ENCODE peak calls at places on chromosomes 13 and 19, in four cellular contexts. One of them, this sample, is unnamed. For H3K9me3, the result is how much of the 10 kb centered on the place peaks cover.

GRCh38 chr13:81916471-81916870 is 1575.5 kb upstream of the SPRY2 start:
- DNase-seq in H9: no peak
- DNase-seq in esophagus squamous epithelium: no peak
- DNase-seq in CD8-positive, alpha-beta T cell: no peak
- DNase-seq in this sample: no peak

GRCh38 chr13:54758795-54759194 is 1730.2 kb downstream of the OLFM4 start:
- DNase-seq in H9: no peak
- DNase-seq in esophagus squamous epithelium: no peak
- DNase-seq in CD8-positive, alpha-beta T cell: no peak
- DNase-seq in this sample: no peak

GRCh38 chr19:16886305-16886880 is 2.4 kb upstream of the F2RL3 start:
- DNase-seq in H9: no peak
- DNase-seq in esophagus squamous epithelium: no peak
- DNase-seq in CD8-positive, alpha-beta T cell: no peak
- DNase-seq in this sample: no peak

GRCh38 chr13:51997641-51998330 is 13.5 kb downstream of the ATP7B start:
- DNase-seq in H9: peak
- DNase-seq in esophagus squamous epithelium: no peak
- DNase-seq in CD8-positive, alpha-beta T cell: no peak
- DNase-seq in this sample: no peak

GRCh38 chr13:33109801-33110200 is 93.6 kb downstream of the KL start:
- DNase-seq in H9: peak
- DNase-seq in esophagus squamous epithelium: no peak
- DNase-seq in CD8-positive, alpha-beta T cell: no peak
- DNase-seq in this sample: no peak

GRCh38 chr13:27751953-27752352 is 40.3 kb upstream of the GSX1 start:
- DNase-seq in H9: no peak
- DNase-seq in esophagus squamous epithelium: no peak
- DNase-seq in CD8-positive, alpha-beta T cell: no peak
- DNase-seq in this sample: no peak

GRCh38 chr19:19860756-19861390 is 4.8 kb upstream of the ZNF253 start:
- DNase-seq in H9: peak
- DNase-seq in esophagus squamous epithelium: no peak
- DNase-seq in CD8-positive, alpha-beta T cell: no peak
- DNase-seq in this sample: peak

GRCh38 chr19:3161453-3161852 is 17.1 kb upstream of the S1PR4 start:
- DNase-seq in H9: no peak
- DNase-seq in esophagus squamous epithelium: no peak
- DNase-seq in CD8-positive, alpha-beta T cell: no peak
- DNase-seq in this sample: no peak

GRCh38 chr13:107743983-107744382 is 471.4 kb downstream of the LIG4 start:
- DNase-seq in H9: no peak
- DNase-seq in esophagus squamous epithelium: no peak
- DNase-seq in CD8-positive, alpha-beta T cell: no peak
- DNase-seq in this sample: no peak

GRCh38 chr19:56400485-56400884 is 3.6 kb upstream of the ZNF583 start:
- DNase-seq in H9: no peak
- DNase-seq in esophagus squamous epithelium: no peak
- DNase-seq in CD8-positive, alpha-beta T cell: no peak
- DNase-seq in this sample: no peak
- H3K9me3 ChIP-seq in H9: under half
- H3K9me3 ChIP-seq in esophagus squamous epithelium: half or more
- H3K9me3 ChIP-seq in CD8-positive, alpha-beta T cell: under half
- H3K9me3 ChIP-seq in this sample: under half

GRCh38 chr19:12244370-12244769 is 50.3 kb downstream of the ZNF44 start:
- DNase-seq in H9: no peak
- DNase-seq in esophagus squamous epithelium: no peak
- DNase-seq in CD8-positive, alpha-beta T cell: no peak
- DNase-seq in this sample: no peak

DNA sequence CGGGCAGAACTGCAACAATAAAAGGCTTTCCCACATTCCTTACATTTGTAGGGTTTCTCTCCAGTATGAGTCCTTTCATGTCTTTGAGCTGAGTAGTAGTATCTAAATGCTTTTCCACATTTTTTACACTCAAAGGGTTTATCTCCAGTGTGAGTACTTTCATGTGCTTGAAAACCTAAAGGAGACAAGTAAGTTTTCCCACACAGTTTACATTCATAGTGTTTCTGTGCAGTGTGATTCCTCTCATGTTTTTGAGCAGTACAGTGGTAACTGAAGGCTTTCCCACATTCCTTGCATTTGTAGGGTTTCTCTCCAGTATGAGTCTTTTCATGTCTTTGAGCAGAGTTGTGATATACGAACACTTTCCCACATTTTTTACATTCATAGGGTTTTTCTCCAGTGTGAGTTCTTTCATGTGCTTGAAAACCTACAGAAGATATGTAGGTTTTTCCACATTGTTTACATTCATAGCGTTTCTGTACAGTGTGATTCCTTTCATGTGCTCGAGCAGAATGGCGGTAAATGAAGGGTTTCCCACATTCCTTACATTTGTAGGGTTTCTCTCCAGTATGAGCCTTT is 47.0 kb downstream of the ZNF44 start:
- DNase-seq in H9: no peak
- DNase-seq in esophagus squamous epithelium: no peak
- DNase-seq in CD8-positive, alpha-beta T cell: no peak
- DNase-seq in this sample: no peak
- H3K9me3 ChIP-seq in H9: under half
- H3K9me3 ChIP-seq in esophagus squamous epithelium: half or more
- H3K9me3 ChIP-seq in CD8-positive, alpha-beta T cell: under half
- H3K9me3 ChIP-seq in this sample: under half

DNA sequence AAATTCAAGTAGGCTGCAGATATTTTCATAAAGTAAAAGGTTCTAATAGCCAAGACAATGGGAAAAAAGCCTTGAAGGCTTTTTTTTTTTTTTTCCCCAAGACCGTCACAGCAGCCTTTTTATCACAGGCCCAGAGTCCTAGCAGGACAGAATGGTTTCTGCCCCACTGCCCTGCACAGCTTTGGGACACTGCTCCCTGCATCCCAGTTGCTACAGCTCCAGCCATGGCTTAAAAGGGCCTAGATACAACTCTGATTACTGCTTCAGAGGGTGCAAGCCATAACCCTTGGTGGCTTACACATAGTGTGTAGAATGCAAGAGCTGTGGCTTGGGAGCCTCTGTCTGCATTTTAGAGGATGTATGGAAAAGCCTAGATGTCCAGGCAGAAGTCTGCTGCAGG is 1362.8 kb downstream of the SLITRK5 start:
- DNase-seq in H9: no peak
- DNase-seq in esophagus squamous epithelium: no peak
- DNase-seq in CD8-positive, alpha-beta T cell: no peak
- DNase-seq in this sample: no peak
- H3K9me3 ChIP-seq in H9: under half
- H3K9me3 ChIP-seq in esophagus squamous epithelium: under half
- H3K9me3 ChIP-seq in CD8-positive, alpha-beta T cell: under half
- H3K9me3 ChIP-seq in this sample: under half

GRCh38 chr19:36997843-36998235 is 80.4 kb upstream of the ZNF420 start:
- DNase-seq in H9: no peak
- DNase-seq in esophagus squamous epithelium: no peak
- DNase-seq in CD8-positive, alpha-beta T cell: no peak
- DNase-seq in this sample: no peak

GRCh38 chr19:36999313-36999712 is 78.9 kb upstream of the ZNF420 start:
- DNase-seq in H9: no peak
- DNase-seq in esophagus squamous epithelium: no peak
- DNase-seq in CD8-positive, alpha-beta T cell: no peak
- DNase-seq in this sample: no peak

DNA sequence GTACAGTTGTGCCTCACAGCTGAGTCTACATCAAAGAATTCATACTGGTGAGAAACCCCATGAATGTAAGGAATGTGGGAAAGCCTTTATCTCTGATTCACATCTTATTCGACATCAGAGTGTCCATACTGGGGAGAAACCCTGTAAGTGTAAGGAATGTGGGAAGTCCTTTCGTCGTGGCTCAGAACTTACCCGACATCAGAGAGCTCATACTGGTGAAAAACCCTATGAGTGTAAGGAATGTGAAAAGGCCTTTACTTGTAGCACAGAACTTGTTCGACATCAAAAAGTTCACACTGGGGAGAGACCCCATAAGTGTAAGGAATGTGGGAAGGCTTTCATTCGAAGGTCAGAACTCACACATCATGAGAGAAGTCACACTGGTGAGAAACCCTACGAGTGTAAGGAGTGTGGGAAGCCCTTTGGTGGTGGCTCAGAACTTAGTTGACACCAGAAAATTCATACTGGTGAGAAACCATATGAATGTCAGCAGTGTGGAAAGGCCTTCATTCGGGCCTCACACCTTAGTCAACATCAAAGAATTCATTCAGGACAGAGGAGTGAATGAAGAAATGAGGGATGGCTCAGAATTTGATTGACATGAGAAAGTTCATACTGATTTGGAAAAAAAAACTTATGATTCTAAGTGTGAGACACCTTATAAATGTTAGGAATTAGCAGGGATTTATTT is 80.9 kb upstream of the ZNF420 start:
- DNase-seq in H9: no peak
- DNase-seq in esophagus squamous epithelium: no peak
- DNase-seq in CD8-positive, alpha-beta T cell: no peak
- DNase-seq in this sample: no peak
- H3K9me3 ChIP-seq in H9: under half
- H3K9me3 ChIP-seq in esophagus squamous epithelium: half or more
- H3K9me3 ChIP-seq in CD8-positive, alpha-beta T cell: under half
- H3K9me3 ChIP-seq in this sample: under half

GRCh38 chr13:58630794-58631193 is 999.2 kb downstream of the PCDH17 start:
- DNase-seq in H9: no peak
- DNase-seq in esophagus squamous epithelium: no peak
- DNase-seq in CD8-positive, alpha-beta T cell: no peak
- DNase-seq in this sample: no peak
- H3K9me3 ChIP-seq in H9: under half
- H3K9me3 ChIP-seq in esophagus squamous epithelium: under half
- H3K9me3 ChIP-seq in CD8-positive, alpha-beta T cell: under half
- H3K9me3 ChIP-seq in this sample: under half

GRCh38 chr19:22882797-22883196 is 50.7 kb downstream of the ZNF723 start:
- DNase-seq in H9: no peak
- DNase-seq in esophagus squamous epithelium: no peak
- DNase-seq in CD8-positive, alpha-beta T cell: no peak
- DNase-seq in this sample: no peak
- H3K9me3 ChIP-seq in H9: half or more
- H3K9me3 ChIP-seq in esophagus squamous epithelium: under half
- H3K9me3 ChIP-seq in CD8-positive, alpha-beta T cell: under half
- H3K9me3 ChIP-seq in this sample: under half

GRCh38 chr19:52095172-52096014 is at the start of gene ZNF841:
- DNase-seq in H9: peak
- DNase-seq in esophagus squamous epithelium: peak
- DNase-seq in CD8-positive, alpha-beta T cell: peak
- DNase-seq in this sample: peak

GRCh38 chr19:52094526-52094925 is 1.0 kb downstream of the ZNF841 start:
- DNase-seq in H9: no peak
- DNase-seq in esophagus squamous epithelium: no peak
- DNase-seq in CD8-positive, alpha-beta T cell: no peak
- DNase-seq in this sample: no peak

GRCh38 chr19:52102782-52103181 is 7.2 kb upstream of the ZNF841 start:
- DNase-seq in H9: no peak
- DNase-seq in esophagus squamous epithelium: no peak
- DNase-seq in CD8-positive, alpha-beta T cell: no peak
- DNase-seq in this sample: no peak

GRCh38 chr19:52102163-52102562 is 6.6 kb upstream of the ZNF841 start:
- DNase-seq in H9: no peak
- DNase-seq in esophagus squamous epithelium: no peak
- DNase-seq in CD8-positive, alpha-beta T cell: no peak
- DNase-seq in this sample: no peak

DNA sequence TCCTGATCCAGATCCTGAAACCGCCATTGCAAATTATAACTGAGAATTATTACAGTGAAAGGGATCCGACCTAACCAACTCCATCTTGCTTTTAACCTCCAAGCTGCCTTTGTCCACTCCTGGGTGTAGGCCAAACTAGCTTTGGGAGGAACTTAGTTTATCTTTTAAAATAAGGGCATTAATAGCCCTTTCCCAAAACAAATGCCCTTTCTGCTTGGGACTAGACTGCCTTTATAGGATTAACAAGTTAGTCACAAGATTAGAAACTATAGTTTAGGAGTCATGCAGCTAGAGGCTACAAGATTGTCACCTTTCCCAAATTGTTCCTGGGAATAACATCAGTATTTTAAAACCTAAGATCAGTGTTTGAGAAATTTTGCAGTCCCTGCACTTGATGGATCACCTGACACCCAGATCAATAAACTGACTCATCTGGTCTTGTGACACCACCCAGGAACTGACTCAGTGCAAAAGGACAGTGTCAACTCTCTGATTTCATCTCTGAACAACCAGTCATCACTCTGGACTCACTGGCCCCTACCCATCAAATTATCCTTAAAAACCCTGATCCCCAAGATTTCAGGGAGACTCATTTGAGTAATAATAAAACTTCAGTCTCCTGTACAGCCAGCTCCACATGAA is 4.1 kb upstream of the ZNF841 start:
- DNase-seq in H9: no peak
- DNase-seq in esophagus squamous epithelium: no peak
- DNase-seq in CD8-positive, alpha-beta T cell: no peak
- DNase-seq in this sample: no peak
- H3K9me3 ChIP-seq in H9: under half
- H3K9me3 ChIP-seq in esophagus squamous epithelium: half or more
- H3K9me3 ChIP-seq in CD8-positive, alpha-beta T cell: under half
- H3K9me3 ChIP-seq in this sample: under half

GRCh38 chr19:56476093-56476492 is 1.1 kb downstream of the ZNF667 start:
- DNase-seq in H9: no peak
- DNase-seq in esophagus squamous epithelium: no peak
- DNase-seq in CD8-positive, alpha-beta T cell: no peak
- DNase-seq in this sample: no peak
- H3K9me3 ChIP-seq in H9: under half
- H3K9me3 ChIP-seq in esophagus squamous epithelium: half or more
- H3K9me3 ChIP-seq in CD8-positive, alpha-beta T cell: under half
- H3K9me3 ChIP-seq in this sample: under half